ENCODE peak calls at places on chromosome X, in four cellular contexts. X, H, O and B are unnamed samples.

GRCh38 chrX:48854898-48855297 is 19.5 kb upstream of the PCSK1N start:
- DNase-seq in X (peak), H (no peak), O (no peak), B (no peak)

GRCh38 chrX:71941771-71942170 is 31.1 kb downstream of the NHSL2 start:
- DNase-seq in X (peak), H (no peak), O (no peak), B (no peak)

GRCh38 chrX:17860179-17860780 is 818 bp downstream of the RAI2 start:
- DNase-seq in X (no peak), H (no peak), O (peak), B (no peak)

GRCh38 chrX:74536142-74537010 is 78.0 kb downstream of the RLIM start:
- DNase-seq in X (peak), H (peak), O (peak), B (peak)

GRCh38 chrX:6225307-6226052 is 3.2 kb downstream of the NLGN4X start:
- DNase-seq in X (no peak), H (no peak), O (peak), B (no peak)

GRCh38 chrX:111376897-111377601 is 34.9 kb downstream of the DCX start:
- DNase-seq in X (no peak), H (no peak), O (no peak), B (no peak)

GRCh38 chrX:109830704-109831206 is 97.7 kb upstream of the ACSL4 start:
- DNase-seq in X (peak), H (no peak), O (no peak), B (no peak)

GRCh38 chrX:47587906-47588735 is 5.9 kb downstream of the TIMP1 start:
- DNase-seq in X (peak), H (no peak), O (no peak), B (no peak)

GRCh38 chrX:13092455-13092941 is 48.1 kb upstream of the FAM9C start:
- DNase-seq in X (no peak), H (no peak), O (no peak), B (peak)

GRCh38 chrX:105483011-105483410 is 262.5 kb upstream of the TEX13A start:
- DNase-seq in X (peak), H (no peak), O (no peak), B (no peak)

GRCh38 chrX:31546130-31546529 is 474.3 kb upstream of the FTHL17 start:
- DNase-seq in X (peak), H (no peak), O (no peak), B (no peak)

GRCh38 chrX:26651755-26652154 is 435.8 kb downstream of the MAGEB5 start:
- DNase-seq in X (no peak), H (no peak), O (no peak), B (no peak)
- TF ChIP-seq CTCF in X (no peak), H (no peak), O (peak), B (no peak)

DNA sequence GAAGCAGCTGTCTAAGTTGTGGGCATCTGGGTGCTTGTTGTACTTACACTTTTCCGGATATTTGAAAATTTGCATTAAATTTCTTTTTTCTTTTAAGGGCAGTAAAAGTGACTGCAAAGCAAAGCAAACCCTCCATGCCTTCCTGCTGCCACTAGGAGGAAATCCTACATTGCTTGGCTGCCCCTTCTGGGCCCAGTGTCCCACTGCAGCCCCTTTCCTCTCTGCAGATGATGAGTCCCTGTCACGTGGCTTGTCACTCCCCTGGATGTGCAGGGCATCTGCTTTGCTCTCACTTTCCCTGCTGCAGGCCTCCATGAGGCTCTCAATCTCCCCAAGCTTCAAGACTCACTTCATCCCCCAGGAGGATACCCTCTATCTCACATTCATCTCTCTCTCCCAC is 12.7 kb downstream of the TSR2 start:
- DNase-seq in X (peak), H (no peak), O (peak), B (no peak)
- TF ChIP-seq CTCF in X (peak), H (no peak), O (peak), B (no peak)

DNA sequence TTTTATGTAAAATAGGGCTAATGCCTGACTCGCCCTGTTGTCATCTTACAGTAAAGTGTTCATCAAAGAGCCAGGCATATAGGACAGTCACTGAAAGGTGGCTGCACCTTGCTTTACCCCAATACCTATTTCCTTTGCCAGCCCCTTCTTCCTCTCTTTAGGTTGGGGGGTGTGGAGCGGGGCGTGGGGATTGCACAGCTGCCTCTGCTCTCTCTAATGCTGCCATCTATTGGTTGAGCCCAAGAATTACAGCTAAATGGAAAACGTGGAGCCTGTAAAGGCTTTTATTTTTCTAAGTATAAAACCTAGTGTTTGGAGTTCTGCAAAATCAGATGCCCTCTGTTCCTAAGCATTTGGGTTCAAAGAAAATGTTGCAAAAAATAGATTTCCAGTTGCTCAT is 47.7 kb downstream of the ATG4A start:
- DNase-seq in X (peak), H (no peak), O (peak), B (no peak)
- TF ChIP-seq CTCF in X (peak), H (no peak), O (peak), B (peak)

GRCh38 chrX:87583679-87584078 is 66.1 kb downstream of the KLHL4 start:
- DNase-seq in X (peak), H (no peak), O (peak), B (no peak)
- TF ChIP-seq CTCF in X (peak), H (no peak), O (peak), B (no peak)